ENCODE peak calls at places on chromosomes 6 and 20, in five cellular contexts. K is suprapubic skin, O is upper lobe of right lung, R is PC-9, F is colonic mucosa. E is an unnamed sample.

GRCh38 chr6:57173886-57174510 is 1.9 kb downstream of the BAG2 start:
- DNase-seq in F (no peak), K (no peak), O (no peak), R (peak; percentile 71), E (no peak)

GRCh38 chr20:45993197-45993951 is 15.3 kb upstream of the MMP9 start:
- DNase-seq in R (peak; percentile 99), O (peak; percentile 67), F (peak; percentile 37), K (no peak), E (no peak)

GRCh38 chr6:116535109-116535508 is 10.4 kb downstream of the TRAPPC3L start:
- DNase-seq in O (no peak), R (peak; percentile 56), F (no peak), K (no peak), E (no peak)

GRCh38 chr20:8372819-8373218 is 240.8 kb downstream of the PLCB1 start:
- DNase-seq in F (no peak), R (no peak), K (no peak), O (no peak), E (no peak)

GRCh38 chr20:4549711-4550259 is 171.9 kb upstream of the PRND start:
- DNase-seq in K (no peak), R (no peak), O (no peak), F (no peak), E (no peak)

GRCh38 chr20:40945754-40946451 is 82.7 kb upstream of the TOP1 start:
- DNase-seq in O (no peak), F (peak; percentile 38), R (peak; percentile 31), K (no peak), E (peak; percentile 58)

GRCh38 chr6:30042914-30043313 is 18.2 kb upstream of the POLR1H start:
- DNase-seq in K (no peak), O (no peak), R (no peak), F (no peak), E (no peak)

GRCh38 chr6:121890307-121890910 is 455.0 kb downstream of the GJA1 start:
- DNase-seq in O (no peak), R (no peak), F (no peak), K (no peak), E (no peak)

GRCh38 chr6:118401325-118401998 is 146.6 kb upstream of the PLN start:
- DNase-seq in K (no peak), R (no peak), F (no peak), O (no peak), E (no peak)

GRCh38 chr6:166632731-166633130 is 5.7 kb upstream of the RPS6KA2 start:
- DNase-seq in F (no peak), K (no peak), O (no peak), R (no peak), E (no peak)

GRCh38 chr6:47733879-47734558 is 35.6 kb downstream of the ADGRF4 start:
- DNase-seq in F (peak; percentile 27), O (no peak), R (no peak), K (no peak), E (no peak)

GRCh38 chr6:11493979-11494378 is 43.6 kb upstream of the TMEM170B start:
- DNase-seq in R (no peak), K (no peak), F (no peak), O (no peak), E (no peak)

GRCh38 chr6:167311286-167311685 is 13.6 kb upstream of the TTLL2 start:
- DNase-seq in K (no peak), F (no peak), O (no peak), R (no peak), E (no peak)

GRCh38 chr20:48606117-48606840 is 221.5 kb downstream of the PREX1 start:
- DNase-seq in O (peak; percentile 42), K (peak; percentile 34), F (no peak), R (no peak), E (no peak)

GRCh38 chr20:18276821-18277220 is 11.5 kb upstream of the ZNF133 start:
- DNase-seq in K (peak; percentile 68), R (peak; percentile 70), O (peak; percentile 74), F (peak; percentile 80), E (peak; percentile 79)

GRCh38 chr6:71887006-71887743 is 825 bp downstream of the RIMS1 start:
- DNase-seq in F (no peak), O (peak; percentile 60), R (no peak), K (no peak), E (no peak)

GRCh38 chr20:19867074-19867473 is 109.0 kb downstream of the RIN2 start:
- DNase-seq in F (no peak), O (no peak), K (no peak), R (no peak), E (no peak)

GRCh38 chr6:110693296-110693695 is 122.0 kb downstream of the CDK19 start:
- DNase-seq in K (no peak), O (no peak), F (no peak), R (no peak), E (no peak)

GRCh38 chr6:30075987-30076311 is 380 bp upstream of the RNF39 start:
- DNase-seq in F (no peak), K (peak; percentile 80), O (peak; percentile 81), R (peak; percentile 93), E (peak; percentile 61)

GRCh38 chr6:1678201-1678600 is 68.5 kb downstream of the FOXC1 start:
- DNase-seq in R (no peak), O (no peak), F (no peak), K (no peak), E (no peak)

GRCh38 chr20:48606841-48607543 is 220.8 kb downstream of the PREX1 start:
- DNase-seq in O (peak; percentile 56), F (no peak), K (peak; percentile 36), R (no peak), E (peak; percentile 33)

GRCh38 chr6:27812078-27812804 is 100.0 kb downstream of the OR2B2 start:
- DNase-seq in R (no peak), K (no peak), O (no peak), F (no peak), E (no peak)

GRCh38 chr6:24902782-24903181 is 33.0 kb downstream of the RIPOR2 start:
- DNase-seq in F (no peak), O (no peak), K (no peak), R (peak; percentile 71), E (no peak)

GRCh38 chr6:122673345-122673961 is 63.2 kb downstream of the PKIB start:
- DNase-seq in K (no peak), F (no peak), R (no peak), O (no peak), E (no peak)

GRCh38 chr6:11851405-11851804 is 72.8 kb upstream of the ADTRP start:
- DNase-seq in K (no peak), R (peak; percentile 93), O (no peak), F (no peak), E (no peak)

GRCh38 chr20:373171-373890 is 7.2 kb upstream of the TRIB3 start:
- DNase-seq in K (no peak), O (no peak), F (no peak), R (peak; percentile 81), E (no peak)

GRCh38 chr20:12902992-12903391 is 105.8 kb upstream of the SPTLC3 start:
- DNase-seq in R (no peak), O (no peak), F (no peak), K (no peak), E (no peak)

GRCh38 chr6:138989098-138989983 is 1.3 kb upstream of the REPS1 start:
- DNase-seq in O (no peak), R (no peak), F (no peak), K (no peak), E (no peak)

GRCh38 chr6:138987299-138987642 is 782 bp downstream of the REPS1 start:
- DNase-seq in F (no peak), O (peak; percentile 77), R (no peak), K (peak; percentile 74), E (peak; percentile 52)

GRCh38 chr6:138988469-138988834 is 399 bp upstream of the REPS1 start:
- DNase-seq in K (no peak), R (no peak), F (no peak), O (no peak), E (no peak)

GRCh38 chr6:138987643-138988468 is at the start of gene REPS1:
- DNase-seq in O (peak; percentile 96), K (peak; percentile 94), R (peak; percentile 74), F (peak; percentile 90), E (peak; percentile 94)

DNA sequence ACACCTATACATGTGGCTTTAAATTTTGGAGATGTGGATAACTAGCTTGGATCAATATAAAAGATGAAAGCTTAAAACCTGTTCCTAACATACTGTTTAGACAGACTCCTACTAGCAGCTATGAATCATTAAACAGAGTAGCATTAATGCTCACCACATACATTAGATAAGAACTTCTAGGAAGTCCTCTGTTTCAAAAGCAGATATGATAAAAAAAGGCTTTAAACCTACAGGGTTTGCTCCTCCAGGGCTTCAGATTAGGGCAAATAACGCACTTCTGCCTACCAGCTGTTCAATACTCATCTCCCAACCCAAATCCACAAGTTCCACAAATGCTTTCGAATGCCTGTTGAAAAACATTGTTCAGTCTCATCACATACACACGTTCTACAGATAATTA is 1.5 kb downstream of the REPS1 start:
- DNase-seq in F (no peak), K (no peak), O (no peak), R (peak; percentile 59), E (no peak)
- H3K4me3 ChIP-seq in F (peak overlapping the region; percentile 88), K (peak overlapping the region; percentile 90), O (peak overlapping the region; percentile 89), R (peak overlapping the region; percentile 77), E (peak overlapping the region; percentile 91)

GRCh38 chr6:73985891-73986290 is 289.9 kb downstream of the CD109 start:
- DNase-seq in R (no peak), O (no peak), K (no peak), F (no peak), E (no peak)
- TF ChIP-seq CTCF in R (no peak), O (no peak), K (peak; percentile 33), F (no peak), E (no peak)

GRCh38 chr6:89950879-89951391 is 56.7 kb downstream of the GJA10 start:
- DNase-seq in R (no peak), F (no peak), K (no peak), O (no peak), E (no peak)

GRCh38 chr6:89952361-89952680 is 58.1 kb downstream of the GJA10 start:
- DNase-seq in K (no peak), F (no peak), R (no peak), O (no peak), E (no peak)

GRCh38 chr6:89951574-89952360 is 57.5 kb downstream of the GJA10 start:
- DNase-seq in F (no peak), O (no peak), K (no peak), R (no peak), E (no peak)

GRCh38 chr6:89954721-89955148 is 60.5 kb downstream of the GJA10 start:
- DNase-seq in O (no peak), K (no peak), R (no peak), F (no peak), E (no peak)

GRCh38 chr6:89952696-89953095 is 58.4 kb downstream of the GJA10 start:
- DNase-seq in O (no peak), R (no peak), F (no peak), K (no peak), E (no peak)
- H3K4me1 ChIP-seq in O (no peaks in the 10 kb centered on the region), R (no peaks in the 10 kb centered on the region), F (no peaks in the 10 kb centered on the region), K (peaks cover 6% of the 10 kb centered on the region), E (no peaks in the 10 kb centered on the region)

DNA sequence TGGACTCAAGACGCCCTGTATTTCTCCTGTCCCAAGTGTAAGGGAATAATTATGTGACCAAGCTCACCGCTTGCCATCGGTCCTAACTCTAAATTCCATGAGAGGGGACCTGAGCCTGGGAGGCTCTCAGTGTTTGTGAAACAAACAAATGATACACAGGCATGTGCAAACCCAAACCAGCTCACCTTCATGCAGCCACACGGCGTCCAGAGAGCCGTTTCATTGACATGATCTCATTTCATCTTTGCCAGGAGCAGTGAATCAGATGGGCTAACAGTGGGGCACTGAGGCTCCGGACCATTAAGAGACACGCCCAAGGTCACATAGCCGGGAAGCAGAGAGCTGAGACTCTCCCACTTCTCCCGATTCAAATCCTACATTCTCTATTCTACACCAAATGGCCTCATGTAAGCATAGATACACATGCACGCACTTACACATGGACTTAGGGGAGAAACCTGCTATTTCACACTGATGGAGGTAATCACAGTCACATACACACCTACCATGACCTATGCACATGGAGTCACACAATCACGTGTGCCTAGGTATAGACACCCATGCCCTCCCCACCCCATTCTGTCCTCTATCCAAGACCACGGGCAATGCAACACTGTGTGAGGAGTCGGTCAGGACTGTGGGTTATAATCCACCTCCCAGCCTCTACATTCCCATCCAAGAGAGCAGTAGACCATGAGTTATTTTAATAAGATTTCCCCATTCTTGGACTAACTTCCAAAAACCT is 1.1 kb downstream of the BNIP5 start:
- DNase-seq in R (no peak), K (no peak), O (no peak), F (no peak), E (no peak)
- H3K4me3 ChIP-seq in R (no peak overlapping the region), K (no peak overlapping the region), O (no peak overlapping the region), F (peak overlapping the region; percentile 9), E (no peak overlapping the region)